ENCODE peak calls at places on chromosomes 3 and 15, in seven cellular contexts. Z, J, O, V, N, C and I are unnamed samples.
A peak's percentile ranks its signal among the peaks of the same experiment; 100 is the strongest.

GRCh38 chr3:188624384-188624783 is 470.4 kb downstream of the LPP start:
- DNase-seq in Z (no peak), J (peak; percentile 86), O (peak; percentile 58), V (no peak), N (no peak), C (peak; percentile 47), I (no peak)

GRCh38 chr3:116067275-116067674 is 378.0 kb downstream of the LSAMP start:
- DNase-seq in Z (no peak), J (no peak), O (no peak), V (no peak), N (no peak), C (no peak), I (no peak)

GRCh38 chr3:8554725-8555621 is 53.4 kb downstream of the LMCD1 start:
- DNase-seq in Z (peak; percentile 71), J (peak; percentile 46), O (peak; percentile 36), V (no peak), N (no peak), C (peak; percentile 99), I (no peak)

GRCh38 chr15:85750807-85751730 is 43.7 kb downstream of the KLHL25 start:
- DNase-seq in Z (no peak), J (peak; percentile 59), O (peak; percentile 60), V (peak; percentile 38), N (no peak), C (no peak), I (no peak)

GRCh38 chr3:152595975-152596832 is 238.7 kb upstream of the P2RY1 start:
- DNase-seq in Z (no peak), J (peak; percentile 51), O (peak; percentile 66), V (no peak), N (no peak), C (peak; percentile 91), I (peak; percentile 67)

GRCh38 chr3:32488609-32489008 is 14.0 kb downstream of the CMTM6 start:
- DNase-seq in Z (no peak), J (no peak), O (no peak), V (no peak), N (no peak), C (no peak), I (no peak)

GRCh38 chr15:90934949-90935751 is at the start of gene UNC45A:
- DNase-seq in Z (peak; percentile 88), J (peak; percentile 91), O (peak; percentile 88), V (peak; percentile 97), N (peak; percentile 94), C (peak; percentile 81), I (peak; percentile 93)

GRCh38 chr15:25737218-25737643 is 125.9 kb downstream of the ATP10A start:
- DNase-seq in Z (no peak), J (peak; percentile 81), O (no peak), V (no peak), N (no peak), C (peak; percentile 48), I (no peak)

GRCh38 chr3:190225186-190225692 is 97.0 kb downstream of the CLDN1 start:
- DNase-seq in Z (no peak), J (no peak), O (no peak), V (no peak), N (peak; percentile 78), C (peak; percentile 23), I (no peak)
- TF ChIP-seq CTCF in Z (peak; percentile 57), J (peak; percentile 47), O (peak; percentile 44), V (peak; percentile 47), N (peak; percentile 72), C (peak; percentile 43), I (peak; percentile 39)

DNA sequence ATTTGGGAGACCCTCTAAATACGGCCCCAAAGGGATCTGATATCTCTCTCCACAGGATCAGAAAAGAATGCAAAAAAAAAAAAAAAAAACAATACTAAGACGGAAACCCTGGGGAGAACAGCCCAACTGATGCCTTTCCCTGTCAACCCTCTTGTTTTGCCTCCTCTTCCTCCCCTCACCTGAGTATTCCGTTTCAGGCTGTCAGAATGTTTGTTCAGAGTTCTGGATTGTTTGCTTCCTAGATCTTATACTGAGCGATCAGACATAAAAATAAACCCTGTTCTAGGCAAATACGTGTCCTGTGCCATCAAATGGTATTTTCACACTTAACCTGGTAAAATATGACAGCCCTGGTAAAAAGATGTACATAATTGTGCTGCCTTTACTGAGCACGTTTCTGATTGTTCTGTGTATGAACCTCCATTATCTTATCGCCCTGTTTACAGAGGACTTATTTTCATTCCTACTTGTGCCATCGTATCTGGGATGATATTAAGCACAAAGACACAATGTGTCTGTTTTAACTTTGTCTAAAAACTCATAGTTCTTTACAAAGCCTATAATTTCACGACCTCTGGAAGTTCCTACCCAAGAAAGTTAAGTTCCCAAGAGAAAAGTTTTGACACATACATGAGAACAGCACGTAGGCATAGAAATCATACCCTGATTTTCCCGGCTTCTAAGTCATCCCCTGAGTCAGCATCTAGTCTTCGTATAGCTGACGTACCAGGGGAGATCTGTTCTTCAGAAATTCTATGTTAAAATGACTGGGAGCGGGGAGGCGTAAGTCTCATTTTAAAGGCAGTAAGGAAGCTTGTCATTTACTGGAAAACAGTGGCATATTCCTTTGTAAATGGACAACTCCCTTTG is 856 bp downstream of the ZBTB38 start:
- DNase-seq in Z (no peak), J (no peak), O (no peak), V (no peak), N (peak; percentile 48), C (peak; percentile 86), I (no peak)
- H3K4me3 ChIP-seq in Z (peak overlapping the region; percentile 30), J (peak overlapping the region; percentile 44), O (peak overlapping the region; percentile 24), V (no peak overlapping the region), N (peak overlapping the region; percentile 56), C (peak overlapping the region; percentile 46), I (peak overlapping the region; percentile 62)

DNA sequence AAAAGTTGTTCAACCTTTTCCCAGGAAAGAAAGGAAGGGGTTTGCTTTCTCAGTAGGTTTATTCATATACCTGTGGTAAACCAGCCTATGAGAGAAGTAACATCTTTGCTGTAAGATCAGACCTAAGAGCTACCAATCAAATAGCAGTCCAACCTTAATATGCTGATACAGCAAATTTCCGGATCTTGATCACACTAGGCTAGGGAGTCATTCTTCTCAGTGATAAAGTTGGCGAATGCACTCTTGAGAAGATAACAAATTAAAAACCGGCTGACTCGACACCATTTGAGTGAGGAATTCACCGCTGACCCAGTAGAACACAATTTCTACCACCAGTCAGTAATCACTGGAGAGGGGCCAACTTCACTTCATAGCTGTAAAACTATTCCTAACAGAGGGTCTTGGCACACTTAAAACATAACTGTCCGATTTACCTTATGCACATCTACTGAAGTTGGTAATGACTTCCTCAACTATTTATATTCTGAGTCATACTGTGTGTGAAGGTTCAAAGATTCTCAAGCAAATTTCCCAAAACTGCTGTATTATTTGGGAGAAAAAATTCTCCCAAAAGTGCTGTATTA is 47.2 kb downstream of the MEIS2 start:
- DNase-seq in Z (no peak), J (no peak), O (no peak), V (no peak), N (peak; percentile 30), C (peak; percentile 93), I (no peak)
- H3K36me3 ChIP-seq in Z (no peaks in the 10 kb centered on the region), J (no peaks in the 10 kb centered on the region), O (no peaks in the 10 kb centered on the region), V (no peaks in the 10 kb centered on the region), N (no peaks in the 10 kb centered on the region), C (no peaks in the 10 kb centered on the region), I (peaks cover 1% of the 10 kb centered on the region)

DNA sequence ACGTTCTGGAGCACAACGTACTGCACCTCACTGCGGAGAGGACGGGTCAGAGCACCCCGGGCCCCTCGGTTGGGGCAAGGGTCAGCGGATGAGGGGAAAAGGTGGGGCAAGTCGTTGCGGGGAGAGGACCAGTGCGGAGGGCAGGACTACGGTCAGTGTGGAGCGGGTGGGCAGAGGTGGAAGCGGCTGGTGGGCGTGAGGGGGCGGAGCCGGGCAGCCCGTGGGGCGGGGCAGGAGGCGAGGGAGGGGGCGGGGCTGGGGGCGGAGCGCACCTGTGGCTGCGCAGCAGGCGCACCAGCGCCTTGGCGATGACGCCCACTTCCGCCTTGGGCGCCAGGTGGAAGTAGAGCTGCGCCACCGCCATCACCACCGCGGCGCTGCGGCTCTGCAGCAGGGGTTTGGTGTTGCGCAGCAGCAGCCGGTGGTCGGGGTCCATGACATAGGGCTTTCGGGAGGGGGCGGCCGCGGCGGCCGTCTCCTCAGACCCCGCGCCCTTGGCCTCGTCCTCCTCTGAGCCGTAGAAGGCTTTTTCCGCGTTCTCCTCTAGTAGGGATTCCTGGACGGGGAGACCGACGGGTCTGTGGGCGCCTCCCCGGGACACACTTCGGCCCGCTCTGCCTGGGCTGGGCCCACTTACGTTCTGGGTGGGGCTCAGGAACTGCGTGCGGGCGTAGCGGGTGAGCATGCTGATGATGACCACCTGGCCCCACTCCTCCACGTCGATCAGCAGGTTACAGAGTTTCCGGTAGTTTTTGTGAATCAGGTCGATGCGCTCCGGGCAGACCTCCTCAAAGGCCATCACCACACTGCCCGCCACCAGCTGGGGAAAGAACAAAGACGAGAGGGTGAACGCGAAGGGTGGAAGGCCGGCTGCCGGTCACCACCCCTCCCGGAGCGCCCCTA is 29.2 kb downstream of the AP3B2 start:
- DNase-seq in Z (no peak), J (no peak), O (no peak), V (peak; percentile 88), N (peak; percentile 78), C (no peak), I (peak; percentile 77)
- TF ChIP-seq CTCF in Z (no peak), J (no peak), O (no peak), V (peak; percentile 25), N (peak; percentile 30), C (no peak), I (peak; percentile 49)

GRCh38 chr3:71253169-71253568 is 330.4 kb downstream of the FOXP1 start:
- DNase-seq in Z (no peak), J (no peak), O (no peak), V (no peak), N (no peak), C (no peak), I (no peak)

GRCh38 chr3:71255498-71255897 is 328.0 kb downstream of the FOXP1 start:
- DNase-seq in Z (no peak), J (no peak), O (no peak), V (no peak), N (no peak), C (no peak), I (no peak)

GRCh38 chr3:71252466-71252865 is 331.1 kb downstream of the FOXP1 start:
- DNase-seq in Z (no peak), J (no peak), O (no peak), V (no peak), N (no peak), C (no peak), I (no peak)

GRCh38 chr3:71254658-71255057 is 328.9 kb downstream of the FOXP1 start:
- DNase-seq in Z (no peak), J (no peak), O (no peak), V (no peak), N (no peak), C (peak; percentile 60), I (no peak)

DNA sequence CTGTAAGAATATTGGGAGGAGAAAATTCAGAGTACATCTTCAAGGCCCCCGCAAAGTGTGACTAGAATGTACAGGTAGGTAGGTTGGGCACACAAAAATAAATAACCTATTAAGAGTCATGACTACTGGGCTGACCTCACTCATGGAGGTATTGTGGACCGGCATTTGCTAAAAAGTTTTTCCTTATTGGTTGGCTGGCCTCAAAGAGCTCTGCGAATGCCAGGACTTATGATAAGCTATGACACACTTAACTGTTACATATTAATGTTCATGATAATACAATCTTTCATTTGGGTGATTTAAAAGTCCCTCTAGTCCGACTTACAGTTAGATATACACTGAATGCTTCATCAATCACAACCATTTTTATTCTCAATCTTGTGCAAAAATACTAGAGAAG is 329.3 kb downstream of the FOXP1 start:
- DNase-seq in Z (no peak), J (no peak), O (no peak), V (no peak), N (no peak), C (no peak), I (no peak)
- H3K4me3 ChIP-seq in Z (no peak overlapping the region), J (no peak overlapping the region), O (no peak overlapping the region), V (no peak overlapping the region), N (no peak overlapping the region), C (no peak overlapping the region), I (no peak overlapping the region)

DNA sequence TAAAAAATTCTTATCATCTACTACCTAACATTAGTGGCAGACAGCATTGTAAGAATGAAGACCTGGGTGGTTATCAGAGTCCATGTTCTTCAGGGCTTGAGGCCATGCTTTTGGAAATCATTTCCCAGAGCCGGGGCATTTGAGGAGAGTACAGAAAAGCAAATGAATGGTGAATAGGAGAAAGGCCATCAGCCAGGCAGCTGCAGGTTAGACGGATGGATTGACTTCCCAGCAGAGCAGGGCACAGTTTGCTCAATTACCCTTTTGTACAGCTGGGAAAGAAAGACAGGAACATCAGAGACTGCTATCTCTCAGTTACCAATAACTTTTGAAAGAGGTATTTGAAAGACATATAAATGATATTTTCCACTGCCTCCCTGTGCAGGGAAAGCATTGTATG is 135.6 kb downstream of the ALCAM start:
- DNase-seq in Z (no peak), J (no peak), O (no peak), V (no peak), N (no peak), C (no peak), I (no peak)
- H3K36me3 ChIP-seq in Z (no peaks in the 10 kb centered on the region), J (no peaks in the 10 kb centered on the region), O (no peaks in the 10 kb centered on the region), V (no peaks in the 10 kb centered on the region), N (no peaks in the 10 kb centered on the region), C (no peaks in the 10 kb centered on the region), I (no peaks in the 10 kb centered on the region)